ENCODE peak calls at places on chromosomes 3 and 15, in nine cellular contexts. C is AG10803, M is epithelial cell of esophagus, X is HFF-Myc, Z is kidney, D is foreskin fibroblast, K is Calu3, R is AG04450, I is omental fat pad. T is an unnamed sample.

GRCh38 chr3:138371070-138371950 is 22.9 kb downstream of the MRAS start:
- DNase-seq in C (no peak), M (no peak), X (no peak), Z (no peak), D (no peak), K (no peak), R (no peak), I (no peak), T (no peak)

GRCh38 chr15:88057836-88058235 is 198.7 kb downstream of the NTRK3 start:
- DNase-seq in C (no peak), M (no peak), X (no peak), Z (no peak), D (no peak), K (no peak), R (no peak), I (no peak), T (no peak)

GRCh38 chr3:59751606-59752005 is 701.8 kb upstream of the CFAP20DC start:
- DNase-seq in C (no peak), M (no peak), X (no peak), Z (no peak), D (no peak), K (no peak), R (no peak), I (no peak), T (no peak)

GRCh38 chr3:193921480-193921879 is 214.5 kb upstream of the HES1 start:
- DNase-seq in C (no peak), M (no peak), X (no peak), Z (no peak), D (no peak), K (no peak), R (no peak), I (no peak), T (no peak)

GRCh38 chr3:161386991-161387390 is 15.7 kb upstream of the SPTSSB start:
- DNase-seq in C (no peak), M (no peak), X (no peak), Z (no peak), D (no peak), K (no peak), R (no peak), I (no peak), T (no peak)

GRCh38 chr3:193762657-193763056 is 169.6 kb downstream of the OPA1 start:
- DNase-seq in C (no peak), M (no peak), X (no peak), Z (no peak), D (no peak), K (no peak), R (no peak), I (no peak), T (no peak)

GRCh38 chr15:56781666-56782065 is 48.4 kb upstream of the ZNF280D start:
- DNase-seq in C (no peak), M (no peak), X (no peak), Z (no peak), D (no peak), K (no peak), R (no peak), I (no peak), T (no peak)

GRCh38 chr15:48778338-48778730 is 32.5 kb downstream of the CEP152 start:
- DNase-seq in C (no peak), M (no peak), X (no peak), Z (peak), D (no peak), K (no peak), R (no peak), I (no peak), T (no peak)

GRCh38 chr3:5016218-5017161 is 37.3 kb downstream of the BHLHE40 start:
- DNase-seq in C (peak), M (peak), X (no peak), Z (no peak), D (peak), K (peak), R (no peak), I (no peak), T (no peak)

GRCh38 chr3:117104792-117105191 is 395.2 kb downstream of the TUSC7 start:
- DNase-seq in C (no peak), M (no peak), X (no peak), Z (no peak), D (no peak), K (no peak), R (peak), I (no peak), T (no peak)

GRCh38 chr3:99761415-99761981 is 56.2 kb upstream of the CMSS1 start:
- DNase-seq in C (no peak), M (peak), X (no peak), Z (no peak), D (no peak), K (no peak), R (no peak), I (no peak), T (no peak)

GRCh38 chr3:106609666-106610301 is 741.0 kb upstream of the CBLB start:
- DNase-seq in C (peak), M (peak), X (peak), Z (no peak), D (peak), K (peak), R (peak), I (no peak), T (peak)

GRCh38 chr15:89820651-89821611 is 6.3 kb upstream of the ANPEP start:
- DNase-seq in C (peak), M (peak), X (no peak), Z (no peak), D (peak), K (no peak), R (no peak), I (no peak), T (no peak)

GRCh38 chr3:126406389-126407296 is 11.9 kb downstream of the CFAP100 start:
- DNase-seq in C (no peak), M (no peak), X (no peak), Z (no peak), D (no peak), K (no peak), R (no peak), I (no peak), T (no peak)

GRCh38 chr15:71701808-71702207 is 108.5 kb upstream of the NR2E3 start:
- DNase-seq in C (no peak), M (no peak), X (no peak), Z (no peak), D (no peak), K (no peak), R (no peak), I (no peak), T (no peak)

GRCh38 chr3:38297947-38298711 is 16.0 kb downstream of the SLC22A14 start:
- DNase-seq in C (peak), M (peak), X (no peak), Z (no peak), D (peak), K (no peak), R (no peak), I (no peak), T (no peak)

GRCh38 chr15:78149805-78150751 is 916 bp downstream of the IDH3A start:
- DNase-seq in C (no peak), M (peak), X (no peak), Z (no peak), D (no peak), K (no peak), R (no peak), I (no peak), T (no peak)

GRCh38 chr3:101676219-101676764 is 640 bp downstream of the ZBTB11 start:
- DNase-seq in C (peak), M (peak), X (peak), Z (peak), D (peak), K (peak), R (peak), I (peak), T (peak)

GRCh38 chr3:56799251-56799882 is 2.4 kb downstream of the ARHGEF3 start:
- DNase-seq in C (peak), M (peak), X (peak), Z (no peak), D (no peak), K (no peak), R (no peak), I (no peak), T (no peak)

GRCh38 chr3:128748527-128748926 is 22.5 kb downstream of the RAB7A start:
- DNase-seq in C (no peak), M (no peak), X (no peak), Z (no peak), D (no peak), K (no peak), R (no peak), I (no peak), T (no peak)

GRCh38 chr3:8595252-8595934 is 49.2 kb downstream of the SSUH2 start:
- DNase-seq in C (no peak), M (no peak), X (no peak), Z (no peak), D (no peak), K (no peak), R (no peak), I (no peak), T (no peak)

GRCh38 chr15:70179309-70179892 is 81.7 kb upstream of the TLE3 start:
- DNase-seq in C (no peak), M (no peak), X (no peak), Z (no peak), D (no peak), K (no peak), R (no peak), I (no peak), T (no peak)

GRCh38 chr3:175911937-175912336 is 1052.8 kb downstream of the NAALADL2 start:
- DNase-seq in C (no peak), M (no peak), X (no peak), Z (no peak), D (no peak), K (no peak), R (no peak), I (no peak), T (no peak)

GRCh38 chr3:183210862-183211341 is 42.2 kb upstream of the B3GNT5 start:
- DNase-seq in C (no peak), M (peak), X (no peak), Z (no peak), D (no peak), K (peak), R (no peak), I (no peak), T (no peak)

GRCh38 chr3:49722896-49723295 is 855 bp downstream of the GMPPB start:
- DNase-seq in C (no peak), M (no peak), X (no peak), Z (no peak), D (no peak), K (no peak), R (no peak), I (no peak), T (no peak)

GRCh38 chr15:93608643-93609148 is 519.7 kb upstream of the RGMA start:
- DNase-seq in C (no peak), M (no peak), X (no peak), Z (no peak), D (no peak), K (no peak), R (no peak), I (no peak), T (no peak)

GRCh38 chr3:150790621-150791020 is 27.7 kb upstream of the SIAH2 start:
- DNase-seq in C (no peak), M (no peak), X (no peak), Z (no peak), D (no peak), K (no peak), R (no peak), I (no peak), T (no peak)

GRCh38 chr3:12489832-12490231 is 5.6 kb downstream of the TSEN2 start:
- DNase-seq in C (peak), M (no peak), X (no peak), Z (no peak), D (no peak), K (no peak), R (no peak), I (no peak), T (no peak)

GRCh38 chr15:98360031-98360430 is 288.3 kb upstream of the IGF1R start:
- DNase-seq in C (no peak), M (no peak), X (no peak), Z (no peak), D (no peak), K (no peak), R (no peak), I (no peak), T (no peak)

GRCh38 chr3:12405432-12406272 is 78.6 kb upstream of the TSEN2 start:
- DNase-seq in C (no peak), M (peak), X (no peak), Z (peak), D (peak), K (peak), R (peak), I (peak), T (no peak)

GRCh38 chr15:43523646-43524045 is 6.2 kb downstream of the MAP1A start:
- DNase-seq in C (no peak), M (no peak), X (no peak), Z (no peak), D (no peak), K (no peak), R (no peak), I (no peak), T (no peak)

GRCh38 chr3:99128740-99129505 is 227.4 kb upstream of the DCBLD2 start:
- DNase-seq in C (peak), M (peak), X (peak), Z (no peak), D (peak), K (peak), R (peak), I (no peak), T (no peak)

GRCh38 chr3:94299741-94300140 is 236.9 kb downstream of the NSUN3 start:
- DNase-seq in C (no peak), M (no peak), X (no peak), Z (no peak), D (no peak), K (no peak), R (no peak), I (no peak), T (no peak)

GRCh38 chr15:26967719-26968269 is 3.2 kb upstream of the GABRG3 start:
- DNase-seq in C (peak), M (no peak), X (no peak), Z (no peak), D (no peak), K (no peak), R (no peak), I (no peak), T (peak)

GRCh38 chr3:159796744-159797143 is 191.9 kb upstream of the IL12A start:
- DNase-seq in C (peak), M (peak), X (no peak), Z (no peak), D (no peak), K (no peak), R (no peak), I (no peak), T (no peak)

GRCh38 chr15:38389924-38390542 is 63.9 kb upstream of the FAM98B start:
- DNase-seq in C (peak), M (peak), X (no peak), Z (no peak), D (no peak), K (peak), R (no peak), I (peak), T (peak)

GRCh38 chr3:189720746-189721426 is 89.7 kb downstream of the TP63 start:
- DNase-seq in C (no peak), M (peak), X (no peak), Z (no peak), D (no peak), K (no peak), R (no peak), I (no peak), T (no peak)

GRCh38 chr3:106401666-106402319 is 533.0 kb upstream of the CBLB start:
- DNase-seq in C (peak), M (peak), X (no peak), Z (no peak), D (no peak), K (no peak), R (no peak), I (no peak), T (no peak)

GRCh38 chr3:77159182-77159581 is 119.3 kb downstream of the ROBO2 start:
- DNase-seq in C (no peak), M (peak), X (no peak), Z (no peak), D (no peak), K (no peak), R (no peak), I (no peak), T (no peak)

GRCh38 chr15:68316061-68316804 is 38.7 kb downstream of the FEM1B start:
- DNase-seq in C (no peak), M (peak), X (no peak), Z (peak), D (no peak), K (peak), R (no peak), I (peak), T (peak)

GRCh38 chr15:68314563-68314962 is 37.0 kb downstream of the FEM1B start:
- DNase-seq in C (no peak), M (no peak), X (no peak), Z (no peak), D (no peak), K (no peak), R (no peak), I (peak), T (no peak)

GRCh38 chr15:68315035-68315434 is 37.5 kb downstream of the FEM1B start:
- DNase-seq in C (no peak), M (no peak), X (no peak), Z (no peak), D (no peak), K (no peak), R (no peak), I (no peak), T (no peak)

GRCh38 chr15:68313501-68314390 is 36.2 kb downstream of the FEM1B start:
- DNase-seq in C (no peak), M (no peak), X (no peak), Z (no peak), D (no peak), K (no peak), R (no peak), I (no peak), T (no peak)

DNA sequence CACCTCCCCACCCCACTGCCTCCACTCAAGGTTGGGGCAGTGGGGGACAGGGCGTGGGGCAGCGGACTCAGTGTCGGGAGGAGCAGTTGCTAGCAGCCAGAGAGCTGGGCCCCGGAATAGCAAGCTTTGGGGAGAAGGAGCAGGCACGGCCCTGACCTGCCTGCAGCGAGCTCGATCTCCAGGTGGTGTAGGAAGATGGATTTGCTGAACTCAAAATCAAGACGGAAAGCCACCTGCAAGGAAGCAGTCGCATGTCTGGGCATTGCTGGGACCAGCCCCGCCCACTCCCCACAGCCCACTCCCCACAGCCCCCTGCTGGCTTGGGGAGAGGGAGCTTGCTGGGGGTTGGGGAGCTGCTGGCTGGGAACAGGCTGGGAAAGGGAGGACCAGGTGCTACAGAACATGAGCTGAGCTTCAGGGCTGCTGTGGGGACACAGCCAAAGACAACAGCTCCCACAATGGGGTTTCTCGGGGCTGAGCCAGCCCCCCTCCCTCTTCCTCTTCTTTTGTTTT is 38.0 kb downstream of the FEM1B start:
- DNase-seq in C (no peak), M (no peak), X (no peak), Z (peak), D (no peak), K (no peak), R (no peak), I (peak), T (peak)
- TF ChIP-seq CTCF in C (no peak), M (no peak), X (no peak), Z (no peak), D (no peak), K (no peak), R (no peak), I (no peak), T (no peak)

GRCh38 chr3:172982731-172983364 is 158.2 kb downstream of the SPATA16 start:
- DNase-seq in C (no peak), M (no peak), X (no peak), Z (no peak), D (no peak), K (no peak), R (no peak), I (no peak), T (no peak)
- TF ChIP-seq CTCF in C (no peak), M (no peak), X (no peak), Z (peak), D (no peak), K (peak), R (no peak), I (no peak), T (peak)

GRCh38 chr15:101348015-101348414 is 53.0 kb upstream of the SNRPA1 start:
- DNase-seq in C (no peak), M (no peak), X (no peak), Z (peak), D (no peak), K (no peak), R (no peak), I (no peak), T (no peak)

GRCh38 chr15:101348643-101349496 is 53.8 kb upstream of the SNRPA1 start:
- DNase-seq in C (no peak), M (peak), X (no peak), Z (peak), D (no peak), K (peak), R (no peak), I (no peak), T (no peak)

GRCh38 chr15:101347454-101347853 is 52.4 kb upstream of the SNRPA1 start:
- DNase-seq in C (no peak), M (no peak), X (no peak), Z (peak), D (no peak), K (no peak), R (no peak), I (no peak), T (no peak)

GRCh38 chr15:101351736-101352135 is 56.7 kb upstream of the SNRPA1 start:
- DNase-seq in C (no peak), M (no peak), X (no peak), Z (no peak), D (no peak), K (no peak), R (no peak), I (no peak), T (no peak)

GRCh38 chr15:101349497-101349951 is 54.5 kb upstream of the SNRPA1 start:
- DNase-seq in C (no peak), M (peak), X (no peak), Z (peak), D (no peak), K (no peak), R (no peak), I (no peak), T (no peak)
- TF ChIP-seq CTCF in C (no peak), M (no peak), X (no peak), Z (no peak), D (no peak), K (no peak), R (no peak), I (no peak), T (no peak)

GRCh38 chr3:177312491-177312890 is 115.2 kb upstream of the TBL1XR1 start:
- DNase-seq in C (no peak), M (no peak), X (no peak), Z (no peak), D (no peak), K (no peak), R (no peak), I (no peak), T (no peak)

GRCh38 chr3:177306252-177306651 is 109.0 kb upstream of the TBL1XR1 start:
- DNase-seq in C (peak), M (peak), X (no peak), Z (no peak), D (peak), K (no peak), R (no peak), I (no peak), T (no peak)

GRCh38 chr3:177308911-177309310 is 111.6 kb upstream of the TBL1XR1 start:
- DNase-seq in C (no peak), M (no peak), X (no peak), Z (no peak), D (no peak), K (no peak), R (no peak), I (no peak), T (no peak)

DNA sequence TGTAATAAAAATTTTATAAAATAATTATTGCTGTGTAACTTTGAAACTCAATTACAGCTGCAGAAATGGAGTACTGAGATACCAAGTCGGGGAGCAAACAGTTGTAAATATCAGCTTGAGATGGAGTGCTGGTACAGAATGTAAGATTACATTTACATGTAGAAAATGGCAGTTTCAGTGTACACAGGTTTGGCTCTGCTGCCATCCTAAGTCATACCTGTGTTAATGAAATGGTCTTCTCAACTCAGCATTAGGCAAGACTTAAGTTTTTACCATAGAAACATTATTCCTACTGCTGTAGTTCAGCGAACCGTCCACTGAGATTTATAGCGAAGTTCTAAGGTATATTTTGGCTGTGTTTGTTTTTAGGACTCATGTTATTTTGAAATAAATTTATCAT is 110.1 kb upstream of the TBL1XR1 start:
- DNase-seq in C (no peak), M (no peak), X (no peak), Z (no peak), D (no peak), K (no peak), R (no peak), I (no peak), T (no peak)
- TF ChIP-seq CTCF in C (no peak), M (no peak), X (no peak), Z (no peak), D (no peak), K (no peak), R (no peak), I (no peak), T (no peak)

GRCh38 chr3:97764186-97765055 is at the start of gene ARL6:
- DNase-seq in C (peak), M (peak), X (peak), Z (peak), D (peak), K (peak), R (peak), I (peak), T (peak)
- TF ChIP-seq CTCF in C (peak), M (peak), X (no peak), Z (no peak), D (peak), K (no peak), R (peak), I (no peak), T (no peak)